ENCODE peak calls at places on chromosomes 6 and 20, in eight cellular contexts. V is RWPE1, Y is A549, U is GM10248, C is T-helper 9 cell, I is GDM1, L is nephron progenitor cell, O is Calu3. P is an unnamed sample.

GRCh38 chr20:6513586-6513985 is 253.9 kb upstream of the BMP2 start:
- DNase-seq in V (no peak), Y (no peak), U (no peak), C (no peak), I (no peak), L (no peak), O (no peak), P (no peak)

GRCh38 chr6:154638369-154638768 is 94.8 kb upstream of the SCAF8 start:
- DNase-seq in V (no peak), Y (no peak), U (no peak), C (no peak), I (no peak), L (no peak), O (no peak), P (no peak)

GRCh38 chr6:37168809-37169457 is 1.0 kb upstream of the PIM1 start:
- DNase-seq in V (peak), Y (no peak), U (peak), C (no peak), I (no peak), L (no peak), O (peak), P (peak)

GRCh38 chr6:52894278-52894677 is 15.2 kb downstream of the GSTA3 start:
- DNase-seq in V (no peak), Y (no peak), U (no peak), C (no peak), I (no peak), L (no peak), O (no peak), P (no peak)

GRCh38 chr6:19465240-19465639 is 371.9 kb upstream of the ID4 start:
- DNase-seq in V (no peak), Y (no peak), U (no peak), C (no peak), I (no peak), L (peak), O (no peak), P (peak)

GRCh38 chr6:136668571-136668970 is 118.3 kb upstream of the MAP7 start:
- DNase-seq in V (no peak), Y (no peak), U (no peak), C (no peak), I (no peak), L (no peak), O (no peak), P (no peak)

GRCh38 chr20:37395921-37396519 is 50.1 kb downstream of the SRC start:
- DNase-seq in V (no peak), Y (peak), U (no peak), C (no peak), I (no peak), L (peak), O (no peak), P (no peak)

GRCh38 chr6:4358414-4359107 is 223.2 kb upstream of the ECI2 start:
- DNase-seq in V (peak), Y (peak), U (no peak), C (no peak), I (peak), L (peak), O (peak), P (peak)

GRCh38 chr20:16518784-16519084 is 54.5 kb downstream of the KIF16B start:
- DNase-seq in V (no peak), Y (no peak), U (no peak), C (no peak), I (no peak), L (no peak), O (no peak), P (no peak)

GRCh38 chr6:31711233-31711632 is 3.9 kb upstream of the LY6G6D start:
- DNase-seq in V (peak), Y (no peak), U (no peak), C (no peak), I (peak), L (no peak), O (no peak), P (no peak)

GRCh38 chr20:21656299-21657067 is 49.0 kb upstream of the PAX1 start:
- DNase-seq in V (no peak), Y (no peak), U (no peak), C (no peak), I (no peak), L (no peak), O (no peak), P (no peak)

GRCh38 chr6:160146454-160147145 is 25.0 kb downstream of the SLC22A1 start:
- DNase-seq in V (no peak), Y (no peak), U (no peak), C (no peak), I (no peak), L (no peak), O (no peak), P (no peak)

GRCh38 chr6:157076427-157076774 is 246.9 kb downstream of the TMEM242 start:
- DNase-seq in V (no peak), Y (no peak), U (no peak), C (no peak), I (no peak), L (no peak), O (no peak), P (no peak)

GRCh38 chr20:57657537-57658446 is 37.6 kb upstream of the ZBP1 start:
- DNase-seq in V (peak), Y (no peak), U (peak), C (peak), I (no peak), L (no peak), O (peak), P (no peak)

GRCh38 chr6:96151707-96152106 is 135.9 kb downstream of the FUT9 start:
- DNase-seq in V (no peak), Y (no peak), U (no peak), C (no peak), I (no peak), L (no peak), O (no peak), P (no peak)

GRCh38 chr6:104888066-104888465 is 28.3 kb upstream of the HACE1 start:
- DNase-seq in V (no peak), Y (no peak), U (no peak), C (no peak), I (no peak), L (no peak), O (no peak), P (no peak)

GRCh38 chr6:38572186-38572813 is 67.4 kb downstream of the BTBD9 start:
- DNase-seq in V (no peak), Y (no peak), U (peak), C (no peak), I (no peak), L (no peak), O (no peak), P (no peak)

GRCh38 chr6:100096356-100096755 is 102.3 kb upstream of the MCHR2 start:
- DNase-seq in V (no peak), Y (no peak), U (no peak), C (no peak), I (no peak), L (no peak), O (no peak), P (no peak)

GRCh38 chr6:28258877-28259777 is at the start of gene NKAPL:
- DNase-seq in V (no peak), Y (no peak), U (peak), C (no peak), I (no peak), L (no peak), O (no peak), P (no peak)

GRCh38 chr6:1821188-1822183 is 211.8 kb downstream of the FOXC1 start:
- DNase-seq in V (no peak), Y (no peak), U (no peak), C (no peak), I (no peak), L (peak), O (peak), P (peak)

GRCh38 chr6:1678201-1678600 is 68.5 kb downstream of the FOXC1 start:
- DNase-seq in V (no peak), Y (no peak), U (no peak), C (no peak), I (no peak), L (no peak), O (peak), P (no peak)

GRCh38 chr20:37565134-37565811 is 37.6 kb upstream of the BLCAP start:
- DNase-seq in V (no peak), Y (no peak), U (no peak), C (no peak), I (no peak), L (peak), O (no peak), P (no peak)

GRCh38 chr6:18118330-18118729 is 4.1 kb downstream of the NHLRC1 start:
- DNase-seq in V (no peak), Y (no peak), U (no peak), C (no peak), I (no peak), L (no peak), O (no peak), P (no peak)

GRCh38 chr6:78597966-78598365 is 269.4 kb upstream of the IRAK1BP1 start:
- DNase-seq in V (no peak), Y (no peak), U (no peak), C (no peak), I (no peak), L (no peak), O (no peak), P (no peak)

GRCh38 chr6:44696099-44696498 is 308.6 kb downstream of the CDC5L start:
- DNase-seq in V (no peak), Y (no peak), U (no peak), C (no peak), I (no peak), L (no peak), O (no peak), P (peak)

GRCh38 chr20:34362502-34363061 is 491 bp upstream of the ITCH start:
- DNase-seq in V (no peak), Y (no peak), U (no peak), C (no peak), I (no peak), L (no peak), O (no peak), P (no peak)

GRCh38 chr20:45445805-45446562 is 23.6 kb upstream of the WFDC2 start:
- DNase-seq in V (peak), Y (peak), U (peak), C (peak), I (peak), L (peak), O (peak), P (no peak)

GRCh38 chr6:38570750-38571149 is 69.0 kb downstream of the BTBD9 start:
- DNase-seq in V (no peak), Y (peak), U (no peak), C (no peak), I (no peak), L (no peak), O (no peak), P (no peak)

GRCh38 chr20:50848341-50848808 is 53.5 kb downstream of the BCAS4 start:
- DNase-seq in V (peak), Y (no peak), U (no peak), C (no peak), I (no peak), L (no peak), O (no peak), P (no peak)

GRCh38 chr20:54263266-54263665 is 55.4 kb downstream of the PFDN4 start:
- DNase-seq in V (no peak), Y (no peak), U (no peak), C (no peak), I (no peak), L (no peak), O (no peak), P (no peak)

GRCh38 chr6:147176795-147177194 is 27.4 kb upstream of the STXBP5 start:
- DNase-seq in V (no peak), Y (no peak), U (no peak), C (no peak), I (no peak), L (no peak), O (no peak), P (no peak)

P was measured in GM04503.